ENCODE peak calls at places on chromosome 11, in four cellular contexts. E is activated CD8-positive, alpha-beta T cell treated with anti-CD3 and anti-CD28 coated beads for 36 hours; W is activated CD4-positive, alpha-beta T cell treated with anti-CD3 and anti-CD28 coated beads, Interleukin-2, amount 50 U/mL, for 4 hours; V is fibroblast of pulmonary artery. U is an unnamed sample.

GRCh38 chr11:27874998-27875397 is 174.7 kb upstream of the BDNF start:
- DNase-seq in V (peak; percentile 10), E (no peak), W (no peak), U (no peak)

GRCh38 chr11:64537876-64538275 is 53.1 kb upstream of the SLC22A12 start:
- DNase-seq in E (no peak), W (no peak), V (no peak), U (no peak)

GRCh38 chr11:108733479-108734116 is 68.7 kb downstream of the DDX10 start:
- DNase-seq in V (peak; percentile 58), W (no peak), E (peak; percentile 68), U (peak; percentile 15)

GRCh38 chr11:20162340-20162739 is 2.1 kb upstream of the DBX1 start:
- DNase-seq in W (no peak), V (no peak), E (no peak), U (no peak)

GRCh38 chr11:124867700-124868099 is 2.5 kb downstream of the ROBO3 start:
- DNase-seq in W (no peak), E (peak; percentile 52), V (peak; percentile 52), U (peak; percentile 59)

GRCh38 chr11:115127790-115128189 is 376.4 kb downstream of the CADM1 start:
- DNase-seq in E (no peak), W (no peak), V (no peak), U (no peak)

GRCh38 chr11:68594123-68594522 is 90.2 kb upstream of the GAL start:
- DNase-seq in E (no peak), V (no peak), W (no peak), U (no peak)

GRCh38 chr11:2377511-2378443 is 667 bp downstream of the CD81 start:
- DNase-seq in E (peak; percentile 73), W (peak; percentile 63), V (peak; percentile 25), U (peak; percentile 54)

GRCh38 chr11:25992254-25992653 is 339.7 kb upstream of the ANO3 start:
- DNase-seq in W (no peak), E (no peak), V (peak; percentile 7), U (no peak)

GRCh38 chr11:100612766-100613165 is 74.3 kb upstream of the ARHGAP42 start:
- DNase-seq in V (no peak), W (no peak), E (no peak), U (peak; percentile 61)

GRCh38 chr11:748007-748359 is 719 bp downstream of the TALDO1 start:
- DNase-seq in W (no peak), E (no peak), V (no peak), U (no peak)

GRCh38 chr11:132456735-132457328 is 1075.5 kb downstream of the OPCML start:
- DNase-seq in W (no peak), V (no peak), E (no peak), U (no peak)

GRCh38 chr11:33135216-33135615 is 26.1 kb downstream of the CSTF3 start:
- DNase-seq in V (peak; percentile 75), E (no peak), W (no peak), U (no peak)

GRCh38 chr11:8631395-8632110 is 37.5 kb upstream of the STK33 start:
- DNase-seq in E (no peak), V (peak; percentile 82), W (no peak), U (no peak)

GRCh38 chr11:292211-293121 is 3.5 kb downstream of the PGGHG start:
- DNase-seq in W (no peak), E (peak; percentile 4), V (no peak), U (no peak)

GRCh38 chr11:71070490-71071455 is 181.6 kb downstream of the SHANK2 start:
- DNase-seq in V (no peak), E (no peak), W (no peak), U (no peak)

GRCh38 chr11:72389116-72389515 is 45.2 kb downstream of the CLPB start:
- DNase-seq in V (no peak), W (no peak), E (no peak), U (no peak)

GRCh38 chr11:116109228-116109627 is 605.0 kb upstream of the CADM1 start:
- DNase-seq in V (no peak), W (no peak), E (no peak), U (no peak)

GRCh38 chr11:133835258-133836075 is 9.8 kb downstream of the SPATA19 start:
- DNase-seq in E (peak; percentile 71), V (peak; percentile 64), W (no peak), U (peak; percentile 75)

GRCh38 chr11:1834791-1835670 is at the start of gene SYT8:
- DNase-seq in E (no peak), W (no peak), V (no peak), U (no peak)

GRCh38 chr11:47437746-47438418 is 11.1 kb downstream of the RAPSN start:
- DNase-seq in W (no peak), E (no peak), V (no peak), U (no peak)

GRCh38 chr11:102831709-102832492 is 11.5 kb downstream of the MMP3 start:
- DNase-seq in E (no peak), W (no peak), V (no peak), U (no peak)

GRCh38 chr11:83938148-83938547 is 652.0 kb upstream of the CCDC90B start:
- DNase-seq in V (no peak), W (no peak), E (no peak), U (peak; percentile 24)

GRCh38 chr11:126669416-126669815 is 313.9 kb downstream of the ST3GAL4 start:
- DNase-seq in V (peak; percentile 8), E (no peak), W (no peak), U (no peak)

GRCh38 chr11:2804189-2804588 is 81.4 kb downstream of the CDKN1C start:
- DNase-seq in W (no peak), E (no peak), V (no peak), U (no peak)

GRCh38 chr11:107619926-107620325 is 29.0 kb downstream of the ELMOD1 start:
- DNase-seq in E (no peak), W (no peak), V (peak; percentile 13), U (no peak)

GRCh38 chr11:97414801-97415200 is 1025.0 kb downstream of the JRKL start:
- DNase-seq in W (no peak), V (peak; percentile 6), E (no peak), U (no peak)

GRCh38 chr11:56783448-56784041 is 35.0 kb upstream of the OR9G4 start:
- DNase-seq in E (no peak), W (no peak), V (peak; percentile 75), U (peak; percentile 64)

GRCh38 chr11:70566768-70567530 is 168.6 kb downstream of the CTTN start:
- DNase-seq in W (no peak), V (no peak), E (no peak), U (no peak)

GRCh38 chr11:125141686-125142535 is 22.6 kb upstream of the PKNOX2 start:
- DNase-seq in V (peak; percentile 35), W (peak; percentile 44), E (peak; percentile 66), U (peak; percentile 64)

GRCh38 chr11:12005476-12005875 is 3.0 kb downstream of the DKK3 start:
- DNase-seq in W (no peak), E (no peak), V (peak; percentile 85), U (no peak)

GRCh38 chr11:6574816-6575715 is 28.4 kb downstream of the RRP8 start:
- DNase-seq in V (no peak), W (no peak), E (no peak), U (no peak)

GRCh38 chr11:65489706-65490310 is 9.0 kb upstream of the MALAT1 start:
- DNase-seq in W (no peak), V (peak; percentile 60), E (no peak), U (no peak)

GRCh38 chr11:121572581-121573059 is 119.9 kb upstream of the SORL1-AS1 start:
- DNase-seq in E (no peak), W (no peak), V (no peak), U (no peak)

GRCh38 chr11:47611240-47611863 is 17.1 kb upstream of the C1QTNF4 start:
- DNase-seq in W (no peak), V (no peak), E (no peak), U (peak; percentile 75)

GRCh38 chr11:76614471-76615183 is 55.9 kb downstream of the LRRC32 start:
- DNase-seq in E (no peak), V (peak; percentile 41), W (no peak), U (no peak)

GRCh38 chr11:118084247-118084646 is 2.5 kb downstream of the SMIM35 start:
- DNase-seq in V (peak; percentile 21), W (no peak), E (no peak), U (no peak)